ENCODE peak calls at places on chromosomes 12 and 14, in eight cellular contexts. T, C, F, A, V, Z, I and D are unnamed samples. For H3K4me1 and H3K27me3, the result is how much of the 10 kb centered on the place peaks cover.

GRCh38 chr12:45990468-45991288 is at the start of gene SCAF11:
- DNase-seq in T (peak), C (peak), F (peak), A (peak), V (peak), Z (peak), I (peak), D (peak)

GRCh38 chr12:2306012-2306411 is 253.2 kb downstream of the CACNA1C start:
- DNase-seq in T (no peak), C (no peak), F (no peak), A (no peak), V (no peak), Z (no peak), I (no peak), D (no peak)

GRCh38 chr14:98140862-98141261 is 1131.1 kb downstream of the BCL11B start:
- DNase-seq in T (no peak), C (no peak), F (no peak), A (no peak), V (no peak), Z (no peak), I (peak), D (no peak)

GRCh38 chr12:48999371-49000131 is at the start of gene DDN:
- DNase-seq in T (peak), C (no peak), F (peak), A (peak), V (no peak), Z (peak), I (peak), D (peak)

GRCh38 chr14:30211326-30211725 is 283.7 kb upstream of the PRKD1 start:
- DNase-seq in T (no peak), C (no peak), F (no peak), A (no peak), V (no peak), Z (no peak), I (no peak), D (no peak)

GRCh38 chr12:6759741-6760140 is 6.4 kb upstream of the PTMS start:
- DNase-seq in T (no peak), C (no peak), F (no peak), A (no peak), V (no peak), Z (no peak), I (no peak), D (no peak)

GRCh38 chr12:77070382-77071294 is 5.3 kb upstream of the E2F7 start:
- DNase-seq in T (no peak), C (no peak), F (no peak), A (no peak), V (no peak), Z (no peak), I (no peak), D (no peak)

GRCh38 chr12:88624911-88625310 is 44.6 kb upstream of the KITLG start:
- DNase-seq in T (peak), C (no peak), F (no peak), A (no peak), V (no peak), Z (no peak), I (no peak), D (peak)

GRCh38 chr12:7161811-7162210 is 27.7 kb upstream of the PEX5 start:
- DNase-seq in T (no peak), C (no peak), F (no peak), A (no peak), V (no peak), Z (no peak), I (no peak), D (no peak)

GRCh38 chr12:118979763-118980406 is 1.5 kb upstream of the SRRM4 start:
- DNase-seq in T (peak), C (peak), F (peak), A (peak), V (no peak), Z (peak), I (peak), D (peak)

GRCh38 chr12:119423285-119423684 is 88.8 kb downstream of the CCDC60 start:
- DNase-seq in T (no peak), C (no peak), F (peak), A (no peak), V (no peak), Z (no peak), I (peak), D (peak)

GRCh38 chr12:71900091-71900490 is 38.6 kb upstream of the TPH2 start:
- DNase-seq in T (peak), C (no peak), F (no peak), A (no peak), V (no peak), Z (no peak), I (no peak), D (no peak)

GRCh38 chr12:25087596-25087995 is 107.4 kb downstream of the DNAI7 start:
- DNase-seq in T (no peak), C (no peak), F (no peak), A (no peak), V (no peak), Z (no peak), I (no peak), D (no peak)

GRCh38 chr14:104967414-104968152 is 10.6 kb downstream of the AHNAK2 start:
- DNase-seq in T (peak), C (peak), F (no peak), A (peak), V (peak), Z (peak), I (no peak), D (no peak)
- H3K4me1 ChIP-seq in T (half or more), C (under half), F (half or more), A (under half), V (under half), Z (under half), I (under half), D (under half)

GRCh38 chr14:78340250-78340649 is 170.1 kb downstream of the NRXN3 start:
- DNase-seq in T (no peak), C (no peak), F (no peak), A (no peak), V (no peak), Z (no peak), I (no peak), D (no peak)
- H3K4me3 ChIP-seq in T (no peak), C (no peak), F (no peak), A (no peak), V (no peak), Z (no peak), I (no peak), D (no peak)

GRCh38 chr12:94867066-94867855 is 136.2 kb downstream of the NDUFA12 start:
- DNase-seq in T (no peak), C (no peak), F (no peak), A (no peak), V (no peak), Z (no peak), I (no peak), D (no peak)
- H3K27me3 ChIP-seq in T (half or more), C (under half), F (under half), A (under half), V (under half), Z (under half), I (under half), D (under half)

GRCh38 chr12:113666223-113666622 is 194.6 kb upstream of the LHX5 start:
- DNase-seq in T (no peak), C (no peak), F (no peak), A (no peak), V (no peak), Z (no peak), I (no peak), D (no peak)
- H3K4me1 ChIP-seq in T (under half), C (under half), F (under half), A (under half), V (under half), Z (under half), I (under half), D (under half)

GRCh38 chr14:61601923-61602732 is 93.2 kb upstream of the HIF1A start:
- DNase-seq in T (no peak), C (no peak), F (no peak), A (no peak), V (no peak), Z (no peak), I (no peak), D (no peak)
- H3K4me3 ChIP-seq in T (no peak), C (no peak), F (no peak), A (no peak), V (no peak), Z (no peak), I (no peak), D (no peak)

GRCh38 chr12:110222027-110222426 is 59.0 kb upstream of the ATP2A2 start:
- DNase-seq in T (no peak), C (no peak), F (no peak), A (no peak), V (no peak), Z (no peak), I (no peak), D (no peak)

GRCh38 chr12:110223777-110224378 is 57.2 kb upstream of the ATP2A2 start:
- DNase-seq in T (peak), C (no peak), F (no peak), A (no peak), V (no peak), Z (no peak), I (no peak), D (no peak)

GRCh38 chr12:110217996-110218674 is 62.9 kb upstream of the ATP2A2 start:
- DNase-seq in T (peak), C (no peak), F (no peak), A (no peak), V (no peak), Z (no peak), I (no peak), D (peak)

GRCh38 chr12:110224379-110225304 is 56.4 kb upstream of the ATP2A2 start:
- DNase-seq in T (peak), C (no peak), F (no peak), A (no peak), V (no peak), Z (no peak), I (peak), D (peak)

DNA sequence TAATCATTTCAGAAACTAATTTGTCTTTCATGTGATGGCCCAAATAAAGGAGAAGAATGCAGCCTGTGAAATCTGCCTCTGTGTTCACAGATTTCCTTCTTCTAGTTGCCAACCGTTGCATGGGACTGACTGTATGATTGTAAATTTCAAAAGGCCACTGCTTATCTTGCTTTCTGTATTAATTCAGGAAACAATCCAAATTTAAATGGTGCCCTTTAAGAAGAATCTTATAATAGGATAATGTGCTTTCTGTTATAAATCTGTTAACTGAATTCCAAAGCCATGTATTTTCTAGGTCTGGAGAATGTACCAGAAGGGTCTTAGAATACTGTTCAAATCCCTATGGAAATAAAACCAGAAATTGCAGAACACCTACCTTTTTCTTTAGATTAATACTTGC is 58.6 kb upstream of the ATP2A2 start:
- DNase-seq in T (no peak), C (no peak), F (no peak), A (no peak), V (no peak), Z (no peak), I (no peak), D (no peak)
- H3K27me3 ChIP-seq in T (under half), C (under half), F (under half), A (under half), V (under half), Z (under half), I (under half), D (under half)